ENCODE peak calls at places on chromosomes 6 and 20, in seven cellular contexts. Z, Q, P, D, O, U and F are unnamed samples.

GRCh38 chr6:108156180-108156937 is 9.5 kb upstream of the NR2E1 start:
- DNase-seq in Z (no peak), Q (no peak), P (no peak), D (no peak), O (peak), U (no peak), F (peak)

GRCh38 chr6:36195471-36196048 is 984 bp upstream of the BRPF3 start:
- DNase-seq in Z (no peak), Q (no peak), P (no peak), D (no peak), O (no peak), U (peak), F (no peak)

GRCh38 chr6:120129228-120129627 is 779.7 kb upstream of the MAN1A1 start:
- DNase-seq in Z (no peak), Q (no peak), P (no peak), D (no peak), O (no peak), U (no peak), F (no peak)

GRCh38 chr6:33317418-33317667 is 201 bp downstream of the ZBTB22 start:
- DNase-seq in Z (no peak), Q (no peak), P (no peak), D (no peak), O (no peak), U (peak), F (no peak)

GRCh38 chr6:150717419-150717818 is 117.7 kb downstream of the PLEKHG1 start:
- DNase-seq in Z (no peak), Q (no peak), P (no peak), D (no peak), O (peak), U (no peak), F (peak)

GRCh38 chr20:1171461-1172093 is 13.2 kb downstream of the TMEM74B start:
- DNase-seq in Z (no peak), Q (no peak), P (no peak), D (no peak), O (peak), U (peak), F (peak)

GRCh38 chr6:12555267-12555666 is 161.3 kb upstream of the PHACTR1 start:
- DNase-seq in Z (no peak), Q (no peak), P (no peak), D (no peak), O (no peak), U (no peak), F (peak)

GRCh38 chr6:7418238-7418905 is 28.8 kb downstream of the RIOK1 start:
- DNase-seq in Z (no peak), Q (no peak), P (no peak), D (no peak), O (no peak), U (no peak), F (peak)

GRCh38 chr6:44021628-44022295 is 105.5 kb downstream of the MRPL14 start:
- DNase-seq in Z (no peak), Q (no peak), P (no peak), D (peak), O (no peak), U (no peak), F (no peak)

GRCh38 chr20:36825374-36826104 is 50.4 kb upstream of the TLDC2 start:
- DNase-seq in Z (no peak), Q (no peak), P (no peak), D (no peak), O (no peak), U (no peak), F (no peak)

GRCh38 chr6:153003294-153003645 is 761 bp upstream of the MTRF1L start:
- DNase-seq in Z (no peak), Q (no peak), P (no peak), D (no peak), O (no peak), U (no peak), F (peak)

GRCh38 chr6:144149894-144150672 is at the start of gene STX11:
- DNase-seq in Z (no peak), Q (peak), P (peak), D (peak), O (peak), U (peak), F (peak)

GRCh38 chr20:46811328-46812084 is 83.1 kb upstream of the EYA2 start:
- DNase-seq in Z (no peak), Q (no peak), P (no peak), D (no peak), O (no peak), U (no peak), F (no peak)

GRCh38 chr6:43708857-43709653 is 21.5 kb upstream of the MRPS18A start:
- DNase-seq in Z (no peak), Q (no peak), P (no peak), D (no peak), O (peak), U (peak), F (no peak)

GRCh38 chr6:117290173-117290834 is 24.9 kb downstream of the VGLL2 start:
- DNase-seq in Z (no peak), Q (no peak), P (no peak), D (no peak), O (no peak), U (no peak), F (no peak)

GRCh38 chr20:36273414-36274247 is 32.5 kb upstream of the DLGAP4 start:
- DNase-seq in Z (no peak), Q (no peak), P (peak), D (no peak), O (peak), U (peak), F (no peak)

GRCh38 chr6:134247271-134247833 is 70.6 kb downstream of the SGK1 start:
- DNase-seq in Z (no peak), Q (no peak), P (no peak), D (peak), O (peak), U (no peak), F (peak)

DNA sequence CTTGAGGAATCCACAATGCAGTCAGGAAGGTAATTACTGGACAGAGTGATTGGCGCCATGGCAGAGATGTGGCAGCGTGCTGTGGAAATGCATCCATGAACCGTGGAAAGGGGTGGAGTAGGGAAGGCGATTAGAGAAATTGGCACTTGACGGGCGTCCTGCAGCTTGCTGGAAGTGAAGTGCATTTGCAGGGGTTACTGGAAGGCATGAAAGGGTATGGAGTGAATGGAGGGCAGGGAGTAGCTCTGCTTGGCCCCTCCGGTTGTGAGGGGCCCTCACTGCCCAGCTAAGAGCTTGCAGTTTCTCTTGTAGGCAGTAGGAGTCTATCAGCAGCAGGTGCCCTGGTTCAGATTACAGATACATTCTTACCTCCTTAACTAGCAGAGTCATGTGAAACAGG is 122.5 kb upstream of the TIAM2 start:
- DNase-seq in Z (no peak), Q (no peak), P (no peak), D (no peak), O (no peak), U (no peak), F (no peak)
- TF ChIP-seq CTCF in Z (no peak), Q (no peak), P (no peak), D (no peak), O (no peak), U (no peak), F (no peak)

DNA sequence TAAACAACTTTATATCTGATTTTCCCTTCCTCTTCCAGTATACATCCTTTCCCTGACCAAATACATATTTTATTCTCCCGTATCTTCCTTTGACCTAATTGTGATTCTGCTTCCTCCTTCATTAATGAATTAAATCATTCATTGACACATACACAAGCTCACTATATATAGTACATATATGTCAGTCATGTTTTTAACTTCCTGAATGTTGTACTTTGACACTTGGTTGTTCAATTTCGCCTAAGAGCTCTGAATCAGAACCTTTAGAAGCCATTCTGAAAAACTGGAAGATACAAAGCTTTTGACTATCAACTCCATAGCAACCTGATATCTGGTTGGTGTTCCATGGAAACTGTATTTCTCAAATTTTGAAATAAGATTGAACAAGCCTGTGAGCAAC is 27.3 kb upstream of the HFE start:
- DNase-seq in Z (no peak), Q (no peak), P (no peak), D (no peak), O (no peak), U (no peak), F (no peak)
- TF ChIP-seq CTCF in Z (no peak), Q (no peak), P (no peak), D (no peak), O (no peak), U (no peak), F (no peak)

GRCh38 chr6:73308712-73309533 is 45.2 kb downstream of the DPPA5 start:
- DNase-seq in Z (no peak), Q (no peak), P (peak), D (no peak), O (peak), U (peak), F (peak)
- TF ChIP-seq CTCF in Z (no peak), Q (no peak), P (no peak), D (no peak), O (no peak), U (peak), F (peak)

GRCh38 chr6:97669191-97669651 is 386.2 kb upstream of the MMS22L start:
- DNase-seq in Z (no peak), Q (peak), P (no peak), D (no peak), O (no peak), U (no peak), F (no peak)

GRCh38 chr6:97665410-97665809 is 382.4 kb upstream of the MMS22L start:
- DNase-seq in Z (no peak), Q (no peak), P (no peak), D (no peak), O (no peak), U (no peak), F (no peak)

GRCh38 chr6:97666889-97667288 is 383.9 kb upstream of the MMS22L start:
- DNase-seq in Z (no peak), Q (no peak), P (no peak), D (no peak), O (no peak), U (no peak), F (no peak)

GRCh38 chr6:97663252-97663651 is 380.2 kb upstream of the MMS22L start:
- DNase-seq in Z (no peak), Q (no peak), P (no peak), D (no peak), O (no peak), U (no peak), F (no peak)

DNA sequence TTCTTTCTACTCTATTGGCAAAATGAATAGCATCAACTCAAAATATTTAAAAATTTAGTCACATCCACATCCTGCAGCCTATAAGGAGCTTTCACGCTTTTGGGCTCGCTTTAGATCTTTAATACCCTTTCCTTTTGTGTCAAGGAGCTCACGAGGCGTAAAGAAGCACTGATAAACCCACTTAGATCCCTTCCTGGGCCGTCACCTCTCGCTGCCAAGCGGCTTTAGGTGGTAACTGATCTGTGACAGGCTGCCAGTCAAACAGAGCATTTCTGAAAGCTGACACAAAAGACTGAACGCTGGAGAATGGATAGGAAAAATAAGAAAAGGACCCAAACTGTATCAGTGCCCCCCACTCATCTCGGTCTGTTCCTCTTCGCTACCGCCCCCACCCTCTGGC is 385.7 kb upstream of the MMS22L start:
- DNase-seq in Z (no peak), Q (peak), P (no peak), D (no peak), O (no peak), U (no peak), F (no peak)
- TF ChIP-seq CTCF in Z (no peak), Q (no peak), P (no peak), D (no peak), O (no peak), U (no peak), F (no peak)

GRCh38 chr20:22248052-22248667 is 336.2 kb downstream of the FOXA2 start:
- DNase-seq in Z (no peak), Q (no peak), P (peak), D (no peak), O (no peak), U (peak), F (no peak)
- TF ChIP-seq CTCF in Z (no peak), Q (peak), P (peak), D (peak), O (no peak), U (peak), F (peak)

GRCh38 chr6:122781716-122782115 is 2.2 kb downstream of the FABP7 start:
- DNase-seq in Z (no peak), Q (no peak), P (no peak), D (no peak), O (no peak), U (no peak), F (no peak)

GRCh38 chr6:122778961-122779671 is 400 bp upstream of the FABP7 start:
- DNase-seq in Z (no peak), Q (no peak), P (no peak), D (no peak), O (no peak), U (no peak), F (no peak)

GRCh38 chr6:122780114-122780513 is 598 bp downstream of the FABP7 start:
- DNase-seq in Z (no peak), Q (no peak), P (no peak), D (no peak), O (no peak), U (no peak), F (no peak)

GRCh38 chr6:122778334-122778733 is 1.2 kb upstream of the FABP7 start:
- DNase-seq in Z (no peak), Q (no peak), P (no peak), D (no peak), O (no peak), U (no peak), F (no peak)

GRCh38 chr6:122779672-122780066 is at the start of gene FABP7:
- DNase-seq in Z (no peak), Q (no peak), P (no peak), D (no peak), O (no peak), U (no peak), F (no peak)
- TF ChIP-seq CTCF in Z (no peak), Q (no peak), P (no peak), D (no peak), O (no peak), U (no peak), F (no peak)

GRCh38 chr20:58693226-58694006 is 816 bp downstream of the NPEPL1 start:
- DNase-seq in Z (no peak), Q (no peak), P (peak), D (peak), O (peak), U (peak), F (no peak)

GRCh38 chr20:58694241-58695083 is 1.9 kb downstream of the NPEPL1 start:
- DNase-seq in Z (no peak), Q (no peak), P (no peak), D (peak), O (no peak), U (no peak), F (no peak)

GRCh38 chr20:58691773-58692578 is 624 bp upstream of the NPEPL1 start:
- DNase-seq in Z (no peak), Q (peak), P (no peak), D (peak), O (no peak), U (no peak), F (no peak)

GRCh38 chr20:58691405-58691772 is 1.2 kb upstream of the NPEPL1 start:
- DNase-seq in Z (no peak), Q (no peak), P (no peak), D (peak), O (no peak), U (no peak), F (no peak)

DNA sequence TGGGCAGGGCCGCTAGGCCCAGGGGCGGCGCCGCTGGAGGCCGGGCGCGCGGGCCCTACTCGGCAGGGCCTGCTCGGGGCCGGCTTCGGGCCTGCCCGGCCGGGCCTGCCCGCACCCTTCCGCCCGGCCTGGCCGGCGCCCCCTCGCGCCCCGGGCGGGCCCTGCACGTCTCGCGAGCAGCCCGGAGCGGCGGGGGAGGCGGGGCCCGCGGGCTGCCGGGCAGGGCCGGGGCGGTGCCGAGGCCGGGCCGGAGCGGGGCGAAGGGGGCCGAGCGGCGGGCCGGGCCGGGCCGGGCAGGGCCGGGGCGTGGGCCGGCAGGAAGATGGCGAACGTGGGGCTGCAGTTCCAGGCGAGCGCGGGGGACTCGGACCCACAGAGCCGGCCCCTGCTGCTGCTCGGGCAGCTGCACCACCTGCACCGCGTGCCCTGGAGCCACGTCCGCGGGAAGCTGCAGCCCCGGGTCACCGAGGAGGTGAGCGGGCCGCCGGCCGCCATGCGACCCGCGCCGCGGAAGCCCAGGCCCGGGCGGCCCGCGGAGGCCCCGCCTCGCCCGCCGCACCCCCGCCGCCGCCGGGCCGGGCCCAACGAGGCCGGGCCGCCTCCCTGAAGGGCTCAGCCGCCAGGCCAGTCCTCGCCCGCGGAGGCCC is at the start of gene NPEPL1:
- DNase-seq in Z (no peak), Q (peak), P (peak), D (peak), O (peak), U (peak), F (no peak)
- TF ChIP-seq CTCF in Z (no peak), Q (peak), P (peak), D (peak), O (no peak), U (no peak), F (peak)

DNA sequence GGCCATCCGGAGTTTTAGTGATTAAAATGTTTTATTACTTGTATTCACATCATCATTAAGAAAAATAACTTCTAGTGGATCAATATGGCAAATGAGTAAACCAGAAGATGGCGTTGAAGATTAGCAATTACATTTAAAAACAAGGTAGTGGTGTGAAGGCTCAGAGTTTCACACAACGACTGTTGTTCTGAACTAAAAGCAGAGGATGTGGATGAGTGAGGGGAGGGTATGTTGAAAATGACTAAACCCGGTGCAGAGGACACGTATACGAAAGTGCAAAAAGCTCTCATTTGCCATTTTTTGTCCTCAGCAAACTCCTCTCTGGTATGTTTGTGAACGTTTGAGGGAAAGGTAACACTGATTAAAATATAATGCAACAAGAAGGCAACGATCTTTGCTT is 1.9 kb upstream of the IRF4 start:
- DNase-seq in Z (no peak), Q (no peak), P (no peak), D (no peak), O (no peak), U (no peak), F (no peak)
- TF ChIP-seq CTCF in Z (no peak), Q (no peak), P (no peak), D (no peak), O (no peak), U (no peak), F (peak)